ENCODE peak calls at places on chromosome 7, in four cellular contexts. F is K562, J is HCT116, L is HepG2. T is an unnamed sample. For H3K4me1, the result is how much of the 10 kb centered on the place peaks cover.

GRCh38 chr7:129170373-129171021 is 17.9 kb upstream of the SMO start:
- DNase-seq in F (no peak), J (no peak), L (no peak), T (no peak)

GRCh38 chr7:157758468-157759245 is 421.9 kb downstream of the DNAJB6 start:
- DNase-seq in F (no peak), J (no peak), L (no peak), T (no peak)

GRCh38 chr7:121798076-121798475 is 74.9 kb upstream of the PTPRZ1 start:
- DNase-seq in F (no peak), J (no peak), L (no peak), T (no peak)

GRCh38 chr7:16071246-16071857 is 350.0 kb downstream of the CRPPA start:
- DNase-seq in F (peak), J (peak), L (peak), T (peak)

GRCh38 chr7:99448855-99449254 is 10.1 kb downstream of the CPSF4 start:
- DNase-seq in F (no peak), J (no peak), L (no peak), T (no peak)

GRCh38 chr7:35035511-35035921 is 1.8 kb downstream of the DPY19L1 start:
- DNase-seq in F (no peak), J (peak), L (peak), T (no peak)

GRCh38 chr7:69739906-69740545 is 141.8 kb downstream of the AUTS2 start:
- DNase-seq in F (no peak), J (no peak), L (no peak), T (peak)

GRCh38 chr7:2078899-2079298 is 153.8 kb downstream of the MAD1L1 start:
- DNase-seq in F (no peak), J (no peak), L (no peak), T (peak)

GRCh38 chr7:149456770-149457421 is 4.0 kb downstream of the ZNF777 start:
- DNase-seq in F (no peak), J (no peak), L (no peak), T (no peak)

GRCh38 chr7:29987821-29988317 is 1.7 kb downstream of the SCRN1 start:
- DNase-seq in F (no peak), J (peak), L (peak), T (peak)

DNA sequence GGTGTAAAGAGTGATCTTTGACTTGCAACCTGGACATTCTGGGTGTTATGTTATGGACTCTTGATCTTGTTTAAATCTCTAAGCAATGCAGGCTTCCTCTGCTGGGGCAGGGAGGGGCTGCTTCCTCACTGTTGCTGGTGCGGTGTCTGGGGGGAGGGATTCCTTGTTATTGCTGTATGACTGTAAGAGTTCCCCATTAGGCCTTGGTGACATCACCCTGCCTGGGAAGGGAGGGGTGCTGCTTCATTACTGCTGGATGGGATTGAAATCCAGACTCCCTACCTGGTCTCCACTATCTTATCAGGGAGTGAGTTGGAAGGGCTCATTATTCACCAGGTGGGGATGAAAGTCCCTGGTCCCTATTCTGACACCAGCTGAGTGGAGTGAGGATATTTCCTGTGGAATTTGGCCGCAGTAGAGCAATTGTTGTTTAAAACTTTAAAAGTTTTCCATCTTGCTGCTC is 8.8 kb downstream of the OGDH start:
- DNase-seq in F (no peak), J (no peak), L (peak), T (no peak)
- TF ChIP-seq ELF1 in F (no peak), J (no peak), L (no peak), T (no peak)

GRCh38 chr7:137882806-137883205 is 36.0 kb upstream of the DGKI start:
- DNase-seq in F (no peak), J (no peak), L (no peak), T (no peak)
- H3K4me1 ChIP-seq in F (under half), J (under half), L (under half), T (under half)

DNA sequence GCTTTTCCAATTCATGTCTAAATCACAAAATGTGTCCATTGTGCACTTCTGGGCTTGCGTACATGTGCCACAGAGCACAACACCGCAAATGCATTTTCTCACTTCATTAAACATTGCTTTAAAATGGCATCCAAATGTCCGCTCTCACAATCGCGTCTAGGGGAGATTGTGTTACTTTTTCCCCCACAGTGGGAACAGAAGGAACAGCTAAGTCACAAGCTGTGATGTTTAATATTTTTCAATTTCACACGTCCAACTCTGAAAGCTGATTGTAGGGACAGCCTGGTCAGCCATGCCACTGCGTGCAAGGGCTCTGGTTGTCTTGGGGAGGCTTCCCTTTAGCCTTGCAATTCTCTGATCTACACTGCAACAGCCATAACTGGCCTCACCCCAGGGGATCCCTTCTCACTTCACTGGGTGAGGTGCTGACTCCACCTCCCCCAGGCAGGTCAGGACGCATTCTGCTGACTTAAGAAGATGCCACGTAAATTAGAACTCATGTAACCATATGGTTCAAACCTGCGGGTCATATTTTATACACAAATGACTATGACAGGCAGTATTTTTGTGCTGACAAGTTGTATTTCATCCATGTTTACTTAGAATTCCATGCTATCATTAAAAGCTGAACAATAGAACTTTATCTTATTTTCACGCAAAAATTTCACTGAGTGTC is 425.2 kb upstream of the NFE2L3 start:
- DNase-seq in F (no peak), J (no peak), L (no peak), T (no peak)
- TF ChIP-seq ELF1 in F (no peak), J (no peak), L (no peak), T (no peak)

DNA sequence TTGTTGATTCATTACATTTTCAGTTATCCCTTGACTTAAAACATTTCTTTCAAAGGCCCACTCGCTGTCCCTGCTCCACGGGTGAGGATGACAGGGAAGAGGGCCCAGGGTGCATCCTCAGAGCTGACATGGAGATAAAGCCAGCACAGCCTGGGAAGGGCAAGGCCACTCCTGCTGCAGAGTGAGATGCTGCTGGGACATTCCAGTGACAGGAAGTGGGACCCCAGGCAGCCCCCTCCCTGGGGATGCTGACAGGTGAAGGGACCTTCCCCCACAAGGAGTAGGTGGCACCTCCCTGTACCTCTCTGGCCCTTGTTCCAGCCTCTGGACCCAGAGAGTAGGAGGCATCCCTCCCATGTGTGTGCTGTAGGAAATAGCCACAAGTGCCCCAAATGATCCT is 97.8 kb upstream of the DDC start:
- DNase-seq in F (no peak), J (no peak), L (no peak), T (no peak)
- H3K4me1 ChIP-seq in F (under half), J (under half), L (under half), T (under half)

GRCh38 chr7:74993121-74993520 is 28.6 kb downstream of the CASTOR2 start:
- DNase-seq in F (no peak), J (no peak), L (no peak), T (no peak)
- TF ChIP-seq ELF1 in F (no peak), J (no peak), L (no peak), T (no peak)

DNA sequence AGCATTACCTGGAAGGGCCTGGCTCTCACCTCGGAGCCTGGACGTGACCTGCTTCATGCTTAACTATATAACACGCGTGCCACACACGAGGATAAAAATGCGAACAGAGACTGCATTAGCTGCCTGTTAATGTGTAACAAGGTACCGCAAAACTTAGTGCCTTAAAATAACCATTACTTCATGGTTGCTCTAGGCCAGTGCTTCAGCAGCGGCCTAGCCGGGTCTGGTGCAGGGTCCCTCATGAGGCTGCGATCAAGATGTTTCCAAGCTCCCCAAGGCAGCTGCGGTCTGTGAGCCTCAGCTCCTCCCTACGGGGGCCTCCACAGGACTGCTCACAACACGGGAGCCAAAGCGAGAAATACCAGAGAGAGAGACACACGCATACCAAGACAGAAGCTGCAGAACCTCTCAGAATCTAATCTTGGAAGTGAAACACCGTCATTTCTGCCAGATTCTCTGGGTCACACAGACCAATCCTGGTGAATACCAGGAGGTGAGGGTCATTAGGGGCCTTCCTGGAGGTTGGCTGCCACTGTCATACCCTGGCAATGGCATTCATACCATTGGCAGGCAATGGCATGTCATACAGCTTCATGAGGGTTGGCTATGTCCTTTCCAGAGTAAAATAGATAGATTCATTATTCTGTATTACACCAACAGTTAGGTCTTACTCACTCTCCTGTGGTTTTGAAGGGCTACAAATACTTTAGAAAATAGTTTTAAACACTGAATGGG is 94.5 kb downstream of the HIPK2 start:
- DNase-seq in F (peak), J (no peak), L (no peak), T (no peak)
- H3K4me1 ChIP-seq in F (under half), J (half or more), L (half or more), T (under half)